ENCODE peak calls at places on chromosome 6, in nine cellular contexts. One of them, this sample, is unnamed.

GRCh38 chr6:138105880-138106664 is 1.1 kb downstream of the PERP start:
- DNase-seq in cardiac muscle cell: no peak
- DNase-seq in adipocyte: peak; percentile 37
- DNase-seq in CD8-positive, alpha-beta T cell: no peak
- DNase-seq in A549: no peak
- DNase-seq in colonic mucosa: peak; percentile 40
- DNase-seq in pancreas: no peak
- DNase-seq in CD8-positive, alpha-beta memory T cell: no peak
- DNase-seq in K562: no peak
- DNase-seq in this sample: no peak

GRCh38 chr6:125262026-125263013 is 39.4 kb downstream of the HDDC2 start:
- DNase-seq in CD8-positive, alpha-beta memory T cell: no peak
- DNase-seq in CD8-positive, alpha-beta T cell: no peak
- DNase-seq in A549: no peak
- DNase-seq in pancreas: no peak
- DNase-seq in colonic mucosa: no peak
- DNase-seq in adipocyte: peak; percentile 69
- DNase-seq in K562: no peak
- DNase-seq in cardiac muscle cell: peak; percentile 51
- DNase-seq in this sample: no peak

GRCh38 chr6:148972481-148972880 is 225.7 kb downstream of the UST start:
- DNase-seq in K562: peak; percentile 38
- DNase-seq in adipocyte: no peak
- DNase-seq in CD8-positive, alpha-beta T cell: peak; percentile 31
- DNase-seq in pancreas: peak; percentile 88
- DNase-seq in A549: peak; percentile 20
- DNase-seq in cardiac muscle cell: no peak
- DNase-seq in colonic mucosa: peak; percentile 63
- DNase-seq in CD8-positive, alpha-beta memory T cell: peak; percentile 3
- DNase-seq in this sample: peak; percentile 90

GRCh38 chr6:112563368-112563767 is 216.2 kb downstream of the RFPL4B start:
- DNase-seq in CD8-positive, alpha-beta memory T cell: no peak
- DNase-seq in adipocyte: peak; percentile 19
- DNase-seq in cardiac muscle cell: peak; percentile 52
- DNase-seq in colonic mucosa: no peak
- DNase-seq in CD8-positive, alpha-beta T cell: no peak
- DNase-seq in K562: no peak
- DNase-seq in pancreas: no peak
- DNase-seq in A549: no peak
- DNase-seq in this sample: no peak

GRCh38 chr6:110875548-110876169 is 1.1 kb downstream of the AMD1 start:
- DNase-seq in CD8-positive, alpha-beta memory T cell: peak; percentile 64
- DNase-seq in adipocyte: peak; percentile 82
- DNase-seq in CD8-positive, alpha-beta T cell: peak; percentile 79
- DNase-seq in colonic mucosa: peak; percentile 62
- DNase-seq in cardiac muscle cell: peak; percentile 32
- DNase-seq in A549: no peak
- DNase-seq in K562: peak; percentile 70
- DNase-seq in pancreas: peak; percentile 89
- DNase-seq in this sample: peak; percentile 64

GRCh38 chr6:2478200-2478599 is 232.8 kb upstream of the GMDS start:
- DNase-seq in cardiac muscle cell: peak; percentile 80
- DNase-seq in CD8-positive, alpha-beta memory T cell: no peak
- DNase-seq in colonic mucosa: no peak
- DNase-seq in pancreas: no peak
- DNase-seq in adipocyte: peak; percentile 45
- DNase-seq in A549: no peak
- DNase-seq in K562: no peak
- DNase-seq in CD8-positive, alpha-beta T cell: no peak
- DNase-seq in this sample: no peak

GRCh38 chr6:166598441-166599138 is 12.1 kb upstream of the RAMACL start:
- DNase-seq in A549: no peak
- DNase-seq in CD8-positive, alpha-beta T cell: no peak
- DNase-seq in colonic mucosa: no peak
- DNase-seq in adipocyte: peak; percentile 95
- DNase-seq in cardiac muscle cell: peak; percentile 96
- DNase-seq in CD8-positive, alpha-beta memory T cell: no peak
- DNase-seq in pancreas: no peak
- DNase-seq in K562: no peak
- DNase-seq in this sample: no peak

GRCh38 chr6:23329091-23329490 is 759.7 kb downstream of the HDGFL1 start:
- DNase-seq in CD8-positive, alpha-beta memory T cell: no peak
- DNase-seq in A549: no peak
- DNase-seq in K562: no peak
- DNase-seq in CD8-positive, alpha-beta T cell: no peak
- DNase-seq in cardiac muscle cell: no peak
- DNase-seq in pancreas: no peak
- DNase-seq in colonic mucosa: no peak
- DNase-seq in adipocyte: no peak
- DNase-seq in this sample: no peak

GRCh38 chr6:119738425-119738824 is 388.9 kb upstream of the MAN1A1 start:
- DNase-seq in pancreas: no peak
- DNase-seq in CD8-positive, alpha-beta T cell: no peak
- DNase-seq in cardiac muscle cell: no peak
- DNase-seq in colonic mucosa: no peak
- DNase-seq in A549: no peak
- DNase-seq in CD8-positive, alpha-beta memory T cell: no peak
- DNase-seq in K562: no peak
- DNase-seq in adipocyte: no peak
- DNase-seq in this sample: no peak

DNA sequence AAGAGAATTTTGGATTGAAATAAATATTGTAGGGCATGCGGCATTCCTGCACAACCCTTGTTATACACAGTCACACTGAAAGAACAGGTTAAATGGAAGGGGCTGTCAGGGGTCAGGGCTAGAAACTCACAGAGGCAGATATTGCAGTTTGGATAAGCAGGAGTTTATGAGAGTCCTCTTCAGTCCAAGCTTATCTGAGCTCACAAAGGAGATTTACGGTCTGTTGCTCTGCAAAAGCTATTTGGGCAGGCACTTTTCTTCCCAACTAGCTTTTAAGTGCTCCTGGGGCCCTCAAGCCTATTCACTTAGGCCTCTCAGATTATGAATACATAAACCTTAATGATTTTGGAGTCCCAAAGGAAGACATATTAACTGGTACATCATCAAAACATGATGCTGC is 156.2 kb downstream of the SOX4 start:
- DNase-seq in K562: no peak
- DNase-seq in CD8-positive, alpha-beta memory T cell: no peak
- DNase-seq in colonic mucosa: no peak
- DNase-seq in cardiac muscle cell: no peak
- DNase-seq in A549: no peak
- DNase-seq in CD8-positive, alpha-beta T cell: no peak
- DNase-seq in pancreas: no peak
- DNase-seq in adipocyte: no peak
- DNase-seq in this sample: no peak
- H3K4me1 ChIP-seq in K562: no peaks in the 10 kb centered on the region
- H3K4me1 ChIP-seq in CD8-positive, alpha-beta memory T cell: no peaks in the 10 kb centered on the region
- H3K4me1 ChIP-seq in colonic mucosa: no peaks in the 10 kb centered on the region
- H3K4me1 ChIP-seq in cardiac muscle cell: peaks cover 50% of the 10 kb centered on the region
- H3K4me1 ChIP-seq in A549: peaks cover 53% of the 10 kb centered on the region
- H3K4me1 ChIP-seq in CD8-positive, alpha-beta T cell: no peaks in the 10 kb centered on the region
- H3K4me1 ChIP-seq in pancreas: no peaks in the 10 kb centered on the region
- H3K4me1 ChIP-seq in adipocyte: no peaks in the 10 kb centered on the region
- H3K4me1 ChIP-seq in this sample: no peaks in the 10 kb centered on the region

GRCh38 chr6:32938494-32938893 is 2.3 kb downstream of the HLA-DMB start:
- DNase-seq in A549: no peak
- DNase-seq in colonic mucosa: no peak
- DNase-seq in cardiac muscle cell: no peak
- DNase-seq in pancreas: no peak
- DNase-seq in CD8-positive, alpha-beta T cell: no peak
- DNase-seq in CD8-positive, alpha-beta memory T cell: no peak
- DNase-seq in adipocyte: no peak
- DNase-seq in K562: peak; percentile 3
- DNase-seq in this sample: no peak

GRCh38 chr6:32941412-32941784 is 570 bp upstream of the HLA-DMB start:
- DNase-seq in cardiac muscle cell: no peak
- DNase-seq in K562: no peak
- DNase-seq in colonic mucosa: no peak
- DNase-seq in CD8-positive, alpha-beta T cell: peak; percentile 49
- DNase-seq in CD8-positive, alpha-beta memory T cell: peak; percentile 55
- DNase-seq in adipocyte: no peak
- DNase-seq in A549: no peak
- DNase-seq in pancreas: no peak
- DNase-seq in this sample: peak; percentile 93

GRCh38 chr6:32943864-32944263 is 3.0 kb upstream of the HLA-DMB start:
- DNase-seq in pancreas: no peak
- DNase-seq in colonic mucosa: no peak
- DNase-seq in CD8-positive, alpha-beta T cell: no peak
- DNase-seq in CD8-positive, alpha-beta memory T cell: no peak
- DNase-seq in A549: no peak
- DNase-seq in cardiac muscle cell: no peak
- DNase-seq in adipocyte: no peak
- DNase-seq in K562: no peak
- DNase-seq in this sample: no peak

GRCh38 chr6:32942555-32942954 is 1.7 kb upstream of the HLA-DMB start:
- DNase-seq in adipocyte: no peak
- DNase-seq in pancreas: no peak
- DNase-seq in cardiac muscle cell: no peak
- DNase-seq in K562: no peak
- DNase-seq in CD8-positive, alpha-beta memory T cell: no peak
- DNase-seq in A549: no peak
- DNase-seq in CD8-positive, alpha-beta T cell: no peak
- DNase-seq in colonic mucosa: no peak
- DNase-seq in this sample: no peak

GRCh38 chr6:32940656-32941411 is at the start of gene HLA-DMB:
- DNase-seq in K562: no peak
- DNase-seq in A549: peak; percentile 87
- DNase-seq in adipocyte: peak; percentile 90
- DNase-seq in pancreas: no peak
- DNase-seq in cardiac muscle cell: peak; percentile 73
- DNase-seq in colonic mucosa: peak; percentile 61
- DNase-seq in CD8-positive, alpha-beta memory T cell: peak; percentile 45
- DNase-seq in CD8-positive, alpha-beta T cell: peak; percentile 51
- DNase-seq in this sample: peak; percentile 91
- H3K4me1 ChIP-seq in K562: no peaks in the 10 kb centered on the region
- H3K4me1 ChIP-seq in A549: no peaks in the 10 kb centered on the region
- H3K4me1 ChIP-seq in adipocyte: no peaks in the 10 kb centered on the region
- H3K4me1 ChIP-seq in pancreas: no peaks in the 10 kb centered on the region
- H3K4me1 ChIP-seq in cardiac muscle cell: no peaks in the 10 kb centered on the region
- H3K4me1 ChIP-seq in colonic mucosa: peaks cover 3% of the 10 kb centered on the region
- H3K4me1 ChIP-seq in CD8-positive, alpha-beta memory T cell: peaks cover 59% of the 10 kb centered on the region
- H3K4me1 ChIP-seq in CD8-positive, alpha-beta T cell: peaks cover 61% of the 10 kb centered on the region
- H3K4me1 ChIP-seq in this sample: peaks cover 68% of the 10 kb centered on the region

GRCh38 chr6:56852611-56853010 is 102.3 kb upstream of the BEND6 start:
- DNase-seq in cardiac muscle cell: no peak
- DNase-seq in adipocyte: no peak
- DNase-seq in pancreas: no peak
- DNase-seq in K562: no peak
- DNase-seq in colonic mucosa: no peak
- DNase-seq in CD8-positive, alpha-beta T cell: no peak
- DNase-seq in A549: no peak
- DNase-seq in CD8-positive, alpha-beta memory T cell: no peak
- DNase-seq in this sample: no peak
- H3K4me1 ChIP-seq in cardiac muscle cell: no peaks in the 10 kb centered on the region
- H3K4me1 ChIP-seq in adipocyte: peaks cover 47% of the 10 kb centered on the region
- H3K4me1 ChIP-seq in pancreas: no peaks in the 10 kb centered on the region
- H3K4me1 ChIP-seq in K562: no peaks in the 10 kb centered on the region
- H3K4me1 ChIP-seq in colonic mucosa: no peaks in the 10 kb centered on the region
- H3K4me1 ChIP-seq in CD8-positive, alpha-beta T cell: peaks cover 12% of the 10 kb centered on the region
- H3K4me1 ChIP-seq in A549: peaks cover 34% of the 10 kb centered on the region
- H3K4me1 ChIP-seq in CD8-positive, alpha-beta memory T cell: peaks cover 10% of the 10 kb centered on the region
- H3K4me1 ChIP-seq in this sample: peaks cover 4% of the 10 kb centered on the region

DNA sequence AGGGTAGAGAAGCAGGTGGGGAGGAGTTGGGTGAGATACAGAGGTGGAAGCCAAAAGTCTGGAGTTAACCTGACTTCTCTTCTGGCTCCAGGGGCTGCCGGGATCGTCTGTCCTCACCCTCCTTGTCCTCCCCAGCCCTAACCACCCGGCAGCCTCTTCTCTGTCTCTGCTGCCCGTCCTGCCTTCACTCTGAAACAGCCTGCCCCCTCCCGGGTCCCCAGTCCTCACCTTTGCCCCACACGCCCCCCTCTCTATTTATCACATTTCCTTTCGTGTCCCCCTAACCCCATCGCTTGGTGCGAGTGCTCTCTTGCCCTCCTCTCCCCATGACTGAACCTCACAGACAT is 5.7 kb downstream of the RING1 start:
- DNase-seq in CD8-positive, alpha-beta T cell: no peak
- DNase-seq in CD8-positive, alpha-beta memory T cell: no peak
- DNase-seq in pancreas: no peak
- DNase-seq in A549: no peak
- DNase-seq in K562: peak; percentile 23
- DNase-seq in cardiac muscle cell: no peak
- DNase-seq in colonic mucosa: no peak
- DNase-seq in adipocyte: no peak
- DNase-seq in this sample: no peak
- H3K4me1 ChIP-seq in CD8-positive, alpha-beta T cell: peaks cover 56% of the 10 kb centered on the region
- H3K4me1 ChIP-seq in CD8-positive, alpha-beta memory T cell: peaks cover 22% of the 10 kb centered on the region
- H3K4me1 ChIP-seq in pancreas: no peaks in the 10 kb centered on the region
- H3K4me1 ChIP-seq in A549: peaks cover 3% of the 10 kb centered on the region
- H3K4me1 ChIP-seq in K562: peaks cover 1% of the 10 kb centered on the region
- H3K4me1 ChIP-seq in cardiac muscle cell: peaks cover 13% of the 10 kb centered on the region
- H3K4me1 ChIP-seq in colonic mucosa: no peaks in the 10 kb centered on the region
- H3K4me1 ChIP-seq in adipocyte: peaks cover 13% of the 10 kb centered on the region
- H3K4me1 ChIP-seq in this sample: peaks cover 14% of the 10 kb centered on the region

GRCh38 chr6:81750660-81751387 is 1.7 kb downstream of the TENT5A start:
- DNase-seq in cardiac muscle cell: no peak
- DNase-seq in CD8-positive, alpha-beta memory T cell: no peak
- DNase-seq in adipocyte: peak; percentile 36
- DNase-seq in CD8-positive, alpha-beta T cell: no peak
- DNase-seq in pancreas: no peak
- DNase-seq in K562: no peak
- DNase-seq in A549: no peak
- DNase-seq in colonic mucosa: no peak
- DNase-seq in this sample: no peak
- H3K4me1 ChIP-seq in cardiac muscle cell: peaks cover 11% of the 10 kb centered on the region
- H3K4me1 ChIP-seq in CD8-positive, alpha-beta memory T cell: peaks cover 16% of the 10 kb centered on the region
- H3K4me1 ChIP-seq in adipocyte: peaks cover 37% of the 10 kb centered on the region
- H3K4me1 ChIP-seq in CD8-positive, alpha-beta T cell: peaks cover 25% of the 10 kb centered on the region
- H3K4me1 ChIP-seq in pancreas: peaks cover 14% of the 10 kb centered on the region
- H3K4me1 ChIP-seq in K562: peaks cover 3% of the 10 kb centered on the region
- H3K4me1 ChIP-seq in A549: peaks cover 2% of the 10 kb centered on the region
- H3K4me1 ChIP-seq in colonic mucosa: peaks cover 4% of the 10 kb centered on the region
- H3K4me1 ChIP-seq in this sample: no peaks in the 10 kb centered on the region

DNA sequence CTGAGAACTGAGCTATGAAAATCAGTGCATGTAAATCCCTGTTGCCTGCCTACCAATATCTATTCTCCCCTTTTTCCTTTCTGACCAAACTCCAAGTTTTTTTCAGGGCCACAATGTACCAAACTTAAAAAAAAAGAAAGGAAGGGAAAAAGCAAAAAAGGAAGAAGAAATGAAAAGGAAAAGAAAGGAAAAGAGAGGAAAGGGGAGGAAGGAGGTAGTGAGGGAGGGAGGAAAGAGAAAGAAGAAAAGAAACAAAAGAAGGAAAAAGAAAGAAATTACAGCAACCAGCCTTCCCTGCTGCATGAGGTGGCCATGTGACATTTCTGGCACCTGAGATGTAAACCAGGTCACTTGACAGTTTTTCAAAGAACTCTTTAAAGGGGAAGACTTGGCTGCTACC is 4.4 kb downstream of the CNKSR3 start:
- DNase-seq in K562: no peak
- DNase-seq in CD8-positive, alpha-beta T cell: no peak
- DNase-seq in colonic mucosa: no peak
- DNase-seq in A549: no peak
- DNase-seq in adipocyte: no peak
- DNase-seq in CD8-positive, alpha-beta memory T cell: no peak
- DNase-seq in cardiac muscle cell: no peak
- DNase-seq in pancreas: no peak
- DNase-seq in this sample: no peak
- H3K4me1 ChIP-seq in K562: peaks cover 15% of the 10 kb centered on the region
- H3K4me1 ChIP-seq in CD8-positive, alpha-beta T cell: no peaks in the 10 kb centered on the region
- H3K4me1 ChIP-seq in colonic mucosa: no peaks in the 10 kb centered on the region
- H3K4me1 ChIP-seq in A549: peaks cover 10% of the 10 kb centered on the region
- H3K4me1 ChIP-seq in adipocyte: peaks cover 8% of the 10 kb centered on the region
- H3K4me1 ChIP-seq in CD8-positive, alpha-beta memory T cell: no peaks in the 10 kb centered on the region
- H3K4me1 ChIP-seq in cardiac muscle cell: peaks cover 27% of the 10 kb centered on the region
- H3K4me1 ChIP-seq in pancreas: no peaks in the 10 kb centered on the region
- H3K4me1 ChIP-seq in this sample: no peaks in the 10 kb centered on the region